ENCODE peak calls at places on chromosomes 11 and 22, in seven cellular contexts. S is adrenal gland; Q is esophagus muscularis mucosa; A is NCI-H2029 treated with DMSO at 0.1 percent for 48 hours; K is AG04450; G is brain pericyte; F is CD8-positive, alpha-beta memory T cell. N is an unnamed sample.

GRCh38 chr22:19674929-19675253 is 39.4 kb upstream of the SEPTIN5 start:
- DNase-seq in S (no peak), Q (no peak), A (no peak), K (no peak), G (no peak), F (no peak), N (no peak)

GRCh38 chr11:102613455-102613854 is 11.7 kb downstream of the MMP20 start:
- DNase-seq in S (no peak), Q (no peak), A (no peak), K (no peak), G (no peak), F (no peak), N (no peak)

GRCh38 chr22:30336752-30337460 is 10.2 kb upstream of the TBC1D10A start:
- DNase-seq in S (no peak), Q (no peak), A (no peak), K (no peak), G (no peak), F (no peak), N (no peak)

GRCh38 chr11:64675417-64676252 is 47.4 kb downstream of the NRXN2 start:
- DNase-seq in S (peak), Q (no peak), A (no peak), K (no peak), G (peak), F (no peak), N (no peak)

GRCh38 chr11:2523821-2524391 is 79.1 kb downstream of the KCNQ1 start:
- DNase-seq in S (peak), Q (peak), A (no peak), K (no peak), G (no peak), F (no peak), N (no peak)

GRCh38 chr22:22948651-22949611 is 61.3 kb downstream of the IGLL5 start:
- DNase-seq in S (peak), Q (peak), A (no peak), K (no peak), G (no peak), F (no peak), N (no peak)

GRCh38 chr11:122877732-122878131 is 4.8 kb upstream of the JHY start:
- DNase-seq in S (no peak), Q (no peak), A (no peak), K (no peak), G (no peak), F (no peak), N (no peak)

GRCh38 chr11:42023267-42023666 is 563.8 kb upstream of the LRRC4C start:
- DNase-seq in S (no peak), Q (no peak), A (no peak), K (no peak), G (no peak), F (no peak), N (no peak)

GRCh38 chr11:105245781-105246315 is 106.3 kb upstream of the CARD18 start:
- DNase-seq in S (no peak), Q (no peak), A (no peak), K (no peak), G (no peak), F (no peak), N (no peak)

GRCh38 chr11:70159612-70160570 is 43.2 kb upstream of the FADD start:
- DNase-seq in S (no peak), Q (no peak), A (no peak), K (no peak), G (no peak), F (no peak), N (no peak)